ENCODE peak calls at places on chromosomes 1 and 21, in ten cellular contexts. Y, U, F, H, W, X, A, Q, E and K are unnamed samples. For H3K36me3, the result is how much of the 10 kb centered on the place peaks cover.

GRCh38 chr1:87224209-87224608 is 104.5 kb upstream of the LMO4 start:
- DNase-seq in A (no peak), H (no peak), F (no peak), Y (no peak), U (peak), Q (no peak), X (no peak), W (no peak), E (no peak), K (no peak)

GRCh38 chr1:230851291-230851691 is 17.0 kb downstream of the C1orf198 start:
- DNase-seq in X (no peak), U (peak), A (no peak), W (no peak), H (no peak), E (no peak), Q (no peak), Y (no peak), F (no peak), K (no peak)

GRCh38 chr1:204456826-204457361 is 37.7 kb downstream of the PIK3C2B start:
- DNase-seq in A (no peak), E (no peak), F (no peak), X (no peak), W (no peak), Y (no peak), U (no peak), H (peak), Q (no peak), K (no peak)

GRCh38 chr1:52659356-52659755 is 26.4 kb downstream of the SHISAL2A start:
- DNase-seq in W (no peak), U (no peak), E (no peak), A (no peak), X (no peak), F (peak), Q (no peak), Y (no peak), H (no peak), K (no peak)

GRCh38 chr1:147647796-147648633 is 22.3 kb downstream of the ACP6 start:
- DNase-seq in U (no peak), A (no peak), H (no peak), Q (no peak), X (no peak), W (peak), E (no peak), Y (peak), F (no peak), K (no peak)

GRCh38 chr1:246506785-246507639 is at the start of gene SMYD3:
- DNase-seq in U (peak), H (peak), F (peak), E (peak), Q (peak), X (no peak), A (peak), W (peak), Y (peak), K (no peak)

GRCh38 chr21:28885853-28886177 is 106.9 kb downstream of the LTN1 start:
- DNase-seq in Q (no peak), E (no peak), U (no peak), X (no peak), W (no peak), A (no peak), Y (no peak), F (no peak), H (no peak), K (no peak)

GRCh38 chr1:194164755-194165154 is 978.3 kb upstream of the B3GALT2 start:
- DNase-seq in F (no peak), H (no peak), X (no peak), E (no peak), U (no peak), A (no peak), W (no peak), Y (no peak), Q (no peak), K (no peak)

GRCh38 chr1:241413386-241413785 is 56.4 kb upstream of the RGS7 start:
- DNase-seq in Y (no peak), Q (no peak), E (no peak), H (no peak), A (no peak), W (no peak), X (no peak), F (no peak), U (peak), K (no peak)

GRCh38 chr1:243459059-243459458 is 203.2 kb downstream of the SDCCAG8 start:
- DNase-seq in F (no peak), Q (no peak), Y (no peak), W (no peak), A (no peak), U (no peak), E (peak), H (no peak), X (no peak), K (no peak)

GRCh38 chr1:3669421-3669821 is 17.1 kb downstream of the TP73 start:
- DNase-seq in W (no peak), U (no peak), A (no peak), Y (no peak), H (peak), F (no peak), X (no peak), Q (no peak), E (no peak), K (no peak)

GRCh38 chr1:55374801-55375616 is 159.8 kb upstream of the USP24 start:
- DNase-seq in E (no peak), Q (no peak), F (no peak), W (no peak), Y (no peak), U (no peak), A (no peak), X (no peak), H (peak), K (no peak)

GRCh38 chr1:34980715-34981114 is 4.4 kb downstream of the TMEM35B start:
- DNase-seq in X (no peak), Q (no peak), U (no peak), F (no peak), Y (no peak), W (no peak), H (no peak), E (no peak), A (no peak), K (no peak)

GRCh38 chr1:228394571-228395394 is 11.9 kb downstream of the TRIM11 start:
- DNase-seq in E (no peak), Y (no peak), H (peak), W (no peak), U (no peak), Q (no peak), A (no peak), F (no peak), X (no peak), K (no peak)
- H3K36me3 ChIP-seq in E (half or more), Y (under half), H (half or more), W (under half), U (under half), Q (under half), A (under half), F (under half), X (under half), K (under half)

GRCh38 chr1:154404511-154404931 is 622 bp upstream of the IL6R start:
- DNase-seq in H (peak), E (no peak), Q (no peak), A (peak), W (no peak), Y (no peak), U (no peak), X (no peak), F (no peak), K (no peak)
- H3K4me3 ChIP-seq in H (peak), E (no peak), Q (peak), A (peak), W (no peak), Y (peak), U (peak), X (peak), F (peak), K (peak)

GRCh38 chr1:167114725-167115124 is 20.9 kb downstream of the STYXL2 start:
- DNase-seq in F (no peak), X (no peak), A (no peak), E (no peak), Q (no peak), W (no peak), U (no peak), Y (no peak), H (no peak), K (no peak)
- H3K27ac ChIP-seq in F (no peak), X (no peak), A (no peak), E (no peak), Q (no peak), W (no peak), U (no peak), Y (no peak), H (no peak), K (no peak)

DNA sequence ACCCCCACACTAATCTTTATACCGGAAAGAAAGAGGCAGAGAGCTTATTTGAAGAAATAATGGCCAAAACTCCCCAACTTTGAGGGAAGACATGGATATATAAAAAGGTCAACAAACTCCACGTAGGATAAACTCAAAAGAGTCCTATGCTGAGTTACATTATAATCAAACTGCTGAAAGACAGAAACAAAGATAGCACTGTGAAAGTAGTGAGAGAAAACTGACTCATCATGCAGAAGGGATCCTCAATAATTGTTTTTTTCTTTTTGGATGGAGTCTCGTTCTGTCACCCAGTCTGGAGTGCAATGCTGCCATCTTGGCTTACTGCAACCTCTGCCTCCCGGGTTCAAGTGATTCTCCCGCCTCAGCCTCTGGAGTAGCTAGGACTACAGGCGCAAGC is 48.5 kb upstream of the TTC39A start:
- DNase-seq in H (no peak), Q (no peak), F (no peak), E (no peak), W (no peak), U (no peak), A (no peak), X (no peak), Y (no peak), K (no peak)
- H3K36me3 ChIP-seq in H (under half), Q (under half), F (under half), E (under half), W (under half), U (under half), A (under half), X (under half), Y (under half), K (under half)

GRCh38 chr1:212596798-212597197 is 11.8 kb upstream of the ATF3 start:
- DNase-seq in W (no peak), X (no peak), F (no peak), H (no peak), U (no peak), A (no peak), Q (no peak), E (no peak), Y (no peak), K (no peak)
- H3K4me3 ChIP-seq in W (no peak), X (no peak), F (peak), H (no peak), U (no peak), A (no peak), Q (no peak), E (no peak), Y (peak), K (peak)

GRCh38 chr1:38529337-38529860 is 330.2 kb downstream of the RRAGC start:
- DNase-seq in U (no peak), E (no peak), F (no peak), H (no peak), Y (no peak), X (no peak), A (no peak), W (no peak), Q (no peak), K (no peak)

GRCh38 chr1:38527373-38527966 is 332.1 kb downstream of the RRAGC start:
- DNase-seq in E (peak), X (no peak), Y (peak), W (no peak), Q (no peak), A (peak), F (peak), U (no peak), H (no peak), K (no peak)

GRCh38 chr1:38529946-38530345 is 329.6 kb downstream of the RRAGC start:
- DNase-seq in E (no peak), H (no peak), W (no peak), X (no peak), F (no peak), U (no peak), Q (no peak), A (no peak), Y (no peak), K (no peak)

GRCh38 chr1:38530957-38531356 is 328.6 kb downstream of the RRAGC start:
- DNase-seq in A (no peak), U (no peak), Y (no peak), X (no peak), E (no peak), W (no peak), H (no peak), F (no peak), Q (no peak), K (no peak)

DNA sequence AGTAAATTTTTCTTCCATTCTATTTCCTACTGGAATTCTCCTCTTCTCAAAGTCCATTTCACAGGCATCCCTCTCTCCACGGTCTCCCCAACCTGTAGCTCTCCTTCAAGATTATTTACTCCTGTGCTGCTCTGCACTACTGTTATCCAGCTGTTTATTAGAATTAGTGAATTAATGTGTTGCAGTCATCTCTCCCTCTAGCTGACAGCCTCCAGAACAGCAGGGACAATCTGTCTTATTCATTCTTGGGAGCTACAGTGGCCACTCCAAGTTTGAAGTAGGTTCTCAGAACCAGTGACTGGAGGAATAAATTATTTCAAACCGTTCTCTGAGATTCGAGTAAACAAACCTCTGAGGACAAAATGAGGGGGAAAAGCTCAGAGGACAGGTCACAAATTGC is 331.0 kb downstream of the RRAGC start:
- DNase-seq in Q (no peak), Y (no peak), U (no peak), H (no peak), E (no peak), W (no peak), X (no peak), F (no peak), A (no peak), K (no peak)
- H3K27ac ChIP-seq in Q (no peak), Y (no peak), U (no peak), H (no peak), E (no peak), W (no peak), X (no peak), F (no peak), A (no peak), K (no peak)

DNA sequence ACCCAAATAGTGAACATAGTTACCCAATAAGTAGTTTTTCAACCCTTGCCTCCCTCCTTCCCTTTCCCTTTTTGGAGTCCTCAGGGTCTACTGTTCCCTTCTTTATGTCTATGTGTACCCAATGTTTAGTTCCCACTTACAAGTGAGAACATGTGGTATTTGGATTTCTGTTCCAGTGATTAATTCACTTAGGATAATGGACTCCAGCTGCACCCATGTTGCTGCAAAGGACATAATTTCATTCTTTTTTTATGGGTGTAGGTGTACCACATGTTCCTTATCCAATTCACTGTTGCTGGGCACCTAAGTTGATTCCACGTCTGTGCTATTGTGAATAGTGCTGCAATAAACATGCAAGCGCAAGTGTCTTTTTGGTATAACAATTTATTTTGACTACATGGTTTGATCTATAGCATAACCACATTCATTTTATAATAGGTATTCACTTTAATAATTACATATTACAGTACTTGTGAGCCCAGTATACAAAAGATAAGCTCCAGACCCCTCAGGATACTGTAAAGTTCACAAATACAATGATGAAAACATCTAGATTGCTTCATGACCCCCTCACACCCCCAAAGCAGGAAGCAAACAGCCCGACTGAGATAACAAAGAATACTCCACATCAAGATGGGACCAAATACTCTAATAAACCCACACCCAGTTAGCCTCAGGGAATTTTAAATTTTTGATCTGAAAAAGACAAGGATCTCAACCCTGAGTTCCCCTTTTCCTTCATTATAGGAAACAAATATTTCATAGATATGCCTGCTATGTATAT is 45.3 kb downstream of the PUM1 start:
- DNase-seq in X (no peak), H (no peak), U (no peak), Y (no peak), Q (no peak), W (no peak), A (no peak), E (no peak), F (no peak), K (no peak)
- H3K36me3 ChIP-seq in X (half or more), H (under half), U (under half), Y (under half), Q (under half), W (half or more), A (under half), E (half or more), F (under half), K (under half)

DNA sequence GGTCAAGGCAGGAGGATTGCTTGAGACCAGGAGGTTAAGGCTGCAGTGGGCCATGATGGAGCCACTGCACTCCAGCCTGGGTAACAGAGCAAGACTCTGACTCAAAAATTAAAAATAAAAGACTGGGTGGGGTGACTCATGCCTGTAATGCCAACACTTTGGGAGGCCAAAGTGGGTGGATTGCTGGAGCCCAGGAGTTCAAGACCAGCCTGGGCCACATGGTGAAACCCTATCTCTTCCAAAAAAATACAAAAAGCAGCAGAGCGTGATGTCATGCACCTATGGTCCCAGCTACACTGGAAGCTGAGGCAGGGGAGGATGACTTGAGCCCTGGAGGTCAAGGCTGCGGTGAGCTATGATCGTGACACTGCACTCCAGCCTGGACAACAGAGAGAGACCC is 44.4 kb upstream of the COX20 start:
- DNase-seq in H (no peak), E (no peak), Q (no peak), U (no peak), W (no peak), Y (no peak), X (no peak), A (no peak), F (no peak), K (no peak)
- H3K4me3 ChIP-seq in H (no peak), E (no peak), Q (no peak), U (no peak), W (no peak), Y (no peak), X (no peak), A (no peak), F (no peak), K (no peak)

GRCh38 chr1:206892351-206892984 is 4.8 kb upstream of the IL24 start:
- DNase-seq in E (no peak), X (no peak), A (no peak), U (peak), W (no peak), Y (no peak), F (no peak), Q (no peak), H (no peak), K (no peak)

GRCh38 chr1:206891412-206891811 is 5.8 kb upstream of the IL24 start:
- DNase-seq in A (no peak), F (no peak), Q (no peak), X (no peak), Y (no peak), U (peak), H (no peak), W (no peak), E (no peak), K (no peak)

GRCh38 chr1:206895837-206896242 is 1.4 kb upstream of the IL24 start:
- DNase-seq in Q (no peak), U (peak), X (no peak), H (no peak), W (peak), F (peak), A (no peak), E (no peak), Y (no peak), K (no peak)

GRCh38 chr1:206895320-206895719 is 1.9 kb upstream of the IL24 start:
- DNase-seq in H (no peak), Y (no peak), X (peak), U (no peak), W (peak), E (no peak), Q (no peak), F (peak), A (no peak), K (no peak)

GRCh38 chr1:206893380-206893779 is 3.9 kb upstream of the IL24 start:
- DNase-seq in A (no peak), Y (no peak), U (no peak), Q (no peak), E (no peak), W (no peak), X (no peak), H (no peak), F (no peak), K (no peak)
- H3K27ac ChIP-seq in A (no peak), Y (no peak), U (no peak), Q (no peak), E (no peak), W (no peak), X (peak), H (no peak), F (no peak), K (no peak)